ENCODE peak calls at places on chromosomes 11 and 22, in ten cellular contexts. X is stomach, V is sigmoid colon, J is A549, P is right lobe of liver, S is esophagus squamous epithelium, N is body of pancreas, C is IMR-90, H is adrenal gland, Y is suprapubic skin. R is an unnamed sample.

GRCh38 chr11:117837070-117837776 is 12.7 kb upstream of the FXYD2 start:
- DNase-seq in X (peak), V (peak), J (no peak), P (peak), S (no peak), N (peak), C (no peak), H (no peak), Y (no peak), R (peak)

GRCh38 chr11:114179234-114179941 is 116.8 kb upstream of the NNMT start:
- DNase-seq in X (peak), V (peak), J (peak), P (peak), S (peak), N (peak), C (no peak), H (peak), Y (peak), R (peak)

GRCh38 chr11:1163911-1164735 is 6.4 kb downstream of the MUC5AC start:
- DNase-seq in X (peak), V (peak), J (no peak), P (peak), S (no peak), N (no peak), C (no peak), H (peak), Y (peak), R (peak)

GRCh38 chr11:9687736-9688494 is 24.0 kb downstream of the SWAP70 start:
- DNase-seq in X (peak), V (no peak), J (no peak), P (no peak), S (no peak), N (no peak), C (peak), H (peak), Y (no peak), R (no peak)

GRCh38 chr11:134572741-134573675 is 161.0 kb upstream of the B3GAT1 start:
- DNase-seq in X (no peak), V (peak), J (no peak), P (no peak), S (no peak), N (no peak), C (no peak), H (no peak), Y (no peak), R (no peak)

GRCh38 chr11:46279393-46280099 is 2.1 kb downstream of the CREB3L1 start:
- DNase-seq in X (peak), V (peak), J (no peak), P (no peak), S (no peak), N (peak), C (peak), H (peak), Y (no peak), R (no peak)

GRCh38 chr22:33038131-33038772 is 19.9 kb downstream of the SYN3 start:
- DNase-seq in X (no peak), V (no peak), J (no peak), P (no peak), S (no peak), N (no peak), C (no peak), H (no peak), Y (no peak), R (peak)

GRCh38 chr11:134647066-134647746 is 235.2 kb upstream of the B3GAT1 start:
- DNase-seq in X (peak), V (peak), J (no peak), P (no peak), S (no peak), N (no peak), C (no peak), H (no peak), Y (no peak), R (no peak)

GRCh38 chr11:107182983-107183382 is 164.7 kb upstream of the GUCY1A2 start:
- DNase-seq in X (no peak), V (no peak), J (no peak), P (no peak), S (no peak), N (no peak), C (no peak), H (no peak), Y (no peak), R (no peak)

GRCh38 chr11:9039194-9039593 is 35.4 kb upstream of the NRIP3 start:
- DNase-seq in X (no peak), V (no peak), J (peak), P (no peak), S (no peak), N (no peak), C (peak), H (no peak), Y (no peak), R (no peak)

GRCh38 chr11:2203440-2204259 is 32.0 kb upstream of the TH start:
- DNase-seq in X (peak), V (peak), J (no peak), P (peak), S (no peak), N (peak), C (no peak), H (no peak), Y (peak), R (peak)

GRCh38 chr22:36334838-36335603 is 52.7 kb downstream of the MYH9 start:
- DNase-seq in X (no peak), V (peak), J (no peak), P (no peak), S (no peak), N (peak), C (peak), H (peak), Y (no peak), R (peak)

GRCh38 chr11:45252134-45252856 is 33.8 kb downstream of the SYT13 start:
- DNase-seq in X (peak), V (no peak), J (peak), P (no peak), S (no peak), N (peak), C (peak), H (peak), Y (no peak), R (no peak)

GRCh38 chr11:27701262-27702105 is 1.2 kb upstream of the BDNF start:
- DNase-seq in X (no peak), V (no peak), J (peak), P (no peak), S (no peak), N (no peak), C (peak), H (no peak), Y (no peak), R (no peak)

GRCh38 chr11:36086366-36086765 is 142.5 kb downstream of the LDLRAD3 start:
- DNase-seq in X (no peak), V (no peak), J (no peak), P (no peak), S (no peak), N (no peak), C (no peak), H (no peak), Y (no peak), R (no peak)

GRCh38 chr11:119113716-119114115 is 6.6 kb downstream of the C2CD2L start:
- DNase-seq in X (no peak), V (no peak), J (no peak), P (no peak), S (no peak), N (no peak), C (no peak), H (no peak), Y (no peak), R (no peak)

GRCh38 chr11:67274768-67275605 is 8.7 kb downstream of the GRK2 start:
- DNase-seq in X (no peak), V (peak), J (no peak), P (peak), S (no peak), N (peak), C (no peak), H (peak), Y (peak), R (peak)

GRCh38 chr11:12733091-12733490 is 58.9 kb downstream of the TEAD1 start:
- DNase-seq in X (no peak), V (no peak), J (no peak), P (no peak), S (no peak), N (no peak), C (no peak), H (no peak), Y (no peak), R (no peak)

GRCh38 chr11:22787055-22787454 is 42.5 kb downstream of the SVIP start:
- DNase-seq in X (no peak), V (no peak), J (no peak), P (no peak), S (no peak), N (no peak), C (no peak), H (no peak), Y (no peak), R (no peak)

GRCh38 chr11:22785251-22785650 is 44.4 kb downstream of the SVIP start:
- DNase-seq in X (no peak), V (no peak), J (no peak), P (no peak), S (no peak), N (no peak), C (peak), H (no peak), Y (no peak), R (no peak)

GRCh38 chr11:22792497-22792896 is 37.1 kb downstream of the SVIP start:
- DNase-seq in X (no peak), V (no peak), J (peak), P (no peak), S (no peak), N (no peak), C (peak), H (no peak), Y (no peak), R (no peak)

GRCh38 chr11:22786475-22786874 is 43.1 kb downstream of the SVIP start:
- DNase-seq in X (no peak), V (no peak), J (no peak), P (no peak), S (no peak), N (no peak), C (no peak), H (no peak), Y (no peak), R (no peak)

DNA sequence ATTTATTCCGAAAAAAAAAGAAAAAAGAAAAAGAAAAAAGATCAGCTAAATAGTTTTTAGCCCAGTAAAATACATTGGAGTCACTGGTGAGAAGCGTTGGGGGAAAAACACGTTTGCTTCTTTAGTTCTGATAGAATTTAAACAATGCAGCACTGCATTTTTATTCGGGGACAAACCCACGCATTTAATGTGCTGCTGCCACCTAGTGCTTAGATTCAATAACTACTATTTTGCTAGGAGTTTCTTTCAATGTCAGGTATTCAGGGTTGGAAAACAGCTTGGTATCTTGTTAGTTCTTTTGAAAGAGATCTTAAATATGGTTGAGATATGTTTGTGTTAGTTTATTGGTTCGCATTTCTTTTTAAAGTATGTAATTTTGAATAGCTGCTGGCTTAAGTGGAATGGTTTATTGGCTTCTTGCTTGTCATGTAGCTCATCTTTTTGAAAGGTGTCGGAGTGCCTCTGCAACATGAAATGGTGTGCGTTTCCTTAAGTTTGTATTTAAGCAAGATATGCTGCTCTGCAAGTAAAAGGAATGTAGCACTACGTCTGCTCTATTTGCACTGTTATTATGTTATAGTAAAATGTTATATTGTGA is 41.9 kb downstream of the SVIP start:
- DNase-seq in X (no peak), V (no peak), J (peak), P (no peak), S (no peak), N (peak), C (peak), H (peak), Y (no peak), R (no peak)
- TF ChIP-seq CTCF in X (peak), V (peak), J (peak), P (peak), S (peak), N (peak), C (peak), H (peak), Y (no peak), R (no peak)

DNA sequence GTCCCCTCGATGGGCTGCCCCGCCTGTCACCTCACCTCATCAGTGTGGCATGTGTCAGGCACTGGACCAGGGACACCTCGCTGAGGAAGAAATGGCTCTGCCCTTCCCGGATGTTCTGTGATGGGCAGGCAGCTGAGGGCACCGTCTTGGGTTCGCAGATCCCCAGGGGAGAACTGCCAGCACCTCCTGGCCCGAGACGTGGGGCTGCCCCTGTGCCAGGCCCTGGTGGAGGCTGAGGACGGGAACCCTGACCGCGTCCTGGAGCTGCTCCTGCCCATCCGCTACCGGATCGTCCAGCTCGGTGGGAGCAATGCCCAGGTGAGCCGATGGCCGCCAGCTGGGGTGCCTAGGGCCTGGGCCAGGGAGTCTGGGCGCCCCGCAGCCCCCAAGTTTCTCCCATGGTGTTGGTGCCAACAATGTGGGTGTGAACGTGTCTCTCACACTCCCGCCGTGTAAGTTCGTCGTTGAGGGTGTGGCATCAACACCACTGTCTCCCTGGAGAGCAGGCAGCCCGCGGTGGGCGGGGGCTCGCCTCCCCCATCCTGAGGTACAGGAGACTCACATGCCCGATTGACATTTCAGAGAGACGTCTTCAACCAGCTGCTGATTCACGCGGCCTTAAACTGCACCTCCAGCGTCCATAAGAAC is 7.3 kb upstream of the GTSE1 start:
- DNase-seq in X (no peak), V (no peak), J (no peak), P (no peak), S (no peak), N (no peak), C (no peak), H (no peak), Y (no peak), R (peak)
- TF ChIP-seq POLR2A in X (no peak), V (no peak), J (no peak), P (no peak), S (no peak), N (no peak), C (no peak), H (no peak), Y (no peak), R (no peak)

DNA sequence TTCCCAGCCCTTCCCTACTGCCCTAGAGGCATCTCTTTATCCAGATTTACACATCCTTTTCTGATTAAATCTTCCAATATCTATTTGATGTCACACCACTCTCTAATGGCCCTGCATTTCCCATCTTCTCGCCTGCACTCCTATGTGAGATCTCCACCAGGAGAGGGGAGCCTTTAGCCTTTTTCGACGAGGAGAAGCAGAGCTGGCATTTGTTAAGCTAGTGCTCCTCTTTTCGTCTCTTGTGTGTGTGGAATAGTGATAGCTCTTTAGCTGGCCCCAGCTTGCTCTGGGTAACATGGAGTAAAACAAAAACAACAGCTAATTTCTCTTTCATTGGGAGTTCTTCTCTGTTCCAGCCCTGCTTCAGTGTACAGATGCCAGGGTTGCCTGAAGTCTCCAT is 536.5 kb downstream of the NTM start:
- DNase-seq in X (no peak), V (no peak), J (no peak), P (no peak), S (no peak), N (no peak), C (no peak), H (no peak), Y (no peak), R (no peak)
- TF ChIP-seq CTCF in X (no peak), V (no peak), J (no peak), P (no peak), S (no peak), N (no peak), C (no peak), H (no peak), Y (no peak), R (no peak)

GRCh38 chr11:68403831-68404230 is 56.7 kb upstream of the PPP6R3 start:
- DNase-seq in X (no peak), V (no peak), J (no peak), P (no peak), S (no peak), N (no peak), C (no peak), H (no peak), Y (no peak), R (no peak)

GRCh38 chr11:68406318-68407313 is 53.9 kb upstream of the PPP6R3 start:
- DNase-seq in X (peak), V (no peak), J (no peak), P (no peak), S (no peak), N (no peak), C (no peak), H (no peak), Y (no peak), R (no peak)

GRCh38 chr11:68402355-68403031 is 58.1 kb upstream of the PPP6R3 start:
- DNase-seq in X (no peak), V (no peak), J (no peak), P (no peak), S (no peak), N (no peak), C (no peak), H (no peak), Y (no peak), R (no peak)

GRCh38 chr11:68401856-68402255 is 58.7 kb upstream of the PPP6R3 start:
- DNase-seq in X (no peak), V (no peak), J (no peak), P (no peak), S (no peak), N (no peak), C (no peak), H (no peak), Y (no peak), R (no peak)

GRCh38 chr11:68403424-68403823 is 57.1 kb upstream of the PPP6R3 start:
- DNase-seq in X (no peak), V (no peak), J (no peak), P (no peak), S (no peak), N (no peak), C (no peak), H (no peak), Y (no peak), R (no peak)
- TF ChIP-seq POLR2A in X (no peak), V (no peak), J (no peak), P (no peak), S (no peak), N (no peak), C (no peak), H (no peak), Y (no peak), R (no peak)

GRCh38 chr11:75442161-75442885 is 9.3 kb upstream of the KLHL35 start:
- DNase-seq in X (peak), V (no peak), J (no peak), P (no peak), S (no peak), N (no peak), C (no peak), H (no peak), Y (no peak), R (no peak)

GRCh38 chr11:75441804-75442132 is 8.8 kb upstream of the KLHL35 start:
- DNase-seq in X (peak), V (no peak), J (no peak), P (no peak), S (no peak), N (no peak), C (no peak), H (no peak), Y (no peak), R (no peak)

GRCh38 chr11:75443043-75443442 is 10.0 kb upstream of the KLHL35 start:
- DNase-seq in X (no peak), V (no peak), J (no peak), P (no peak), S (no peak), N (no peak), C (no peak), H (no peak), Y (no peak), R (no peak)

GRCh38 chr11:75447415-75447814 is 14.4 kb upstream of the KLHL35 start:
- DNase-seq in X (no peak), V (no peak), J (no peak), P (no peak), S (no peak), N (no peak), C (no peak), H (no peak), Y (no peak), R (no peak)

GRCh38 chr11:75445315-75445953 is 12.4 kb upstream of the KLHL35 start:
- DNase-seq in X (peak), V (peak), J (peak), P (no peak), S (peak), N (peak), C (peak), H (peak), Y (peak), R (peak)
- TF ChIP-seq CTCF in X (peak), V (peak), J (peak), P (peak), S (peak), N (peak), C (peak), H (peak), Y (peak), R (peak)

GRCh38 chr11:62569611-62570010 is 4.1 kb downstream of the EEF1G start:
- DNase-seq in X (no peak), V (no peak), J (no peak), P (no peak), S (no peak), N (no peak), C (no peak), H (no peak), Y (no peak), R (no peak)

GRCh38 chr11:62572431-62572830 is 1.3 kb downstream of the EEF1G start:
- DNase-seq in X (no peak), V (no peak), J (no peak), P (peak), S (no peak), N (no peak), C (no peak), H (no peak), Y (peak), R (no peak)

GRCh38 chr11:62566247-62566646 is 7.4 kb downstream of the EEF1G start:
- DNase-seq in X (no peak), V (no peak), J (no peak), P (no peak), S (no peak), N (no peak), C (no peak), H (no peak), Y (no peak), R (no peak)

GRCh38 chr11:62565100-62565802 is 8.4 kb downstream of the EEF1G start:
- DNase-seq in X (no peak), V (no peak), J (no peak), P (peak), S (no peak), N (no peak), C (no peak), H (no peak), Y (no peak), R (no peak)

GRCh38 chr11:62567018-62567633 is 6.6 kb downstream of the EEF1G start:
- DNase-seq in X (no peak), V (no peak), J (no peak), P (peak), S (no peak), N (no peak), C (no peak), H (no peak), Y (no peak), R (no peak)
- TF ChIP-seq POLR2A in X (no peak), V (no peak), J (no peak), P (no peak), S (no peak), N (no peak), C (no peak), H (no peak), Y (no peak), R (no peak)

GRCh38 chr11:66068923-66069714 is 953 bp upstream of the PACS1 start:
- DNase-seq in X (peak), V (no peak), J (peak), P (no peak), S (no peak), N (peak), C (peak), H (peak), Y (no peak), R (peak)
- TF ChIP-seq CTCF in X (no peak), V (no peak), J (peak), P (no peak), S (no peak), N (no peak), C (peak), H (peak), Y (peak), R (no peak)

R was measured in lower leg skin.